ENCODE peak calls at places on chromosome 3, in four cellular contexts. One of them, this sample, is unnamed.
A peak's percentile ranks its signal among the peaks of the same experiment; 100 is the strongest.

GRCh38 chr3:124850633-124851032 is 36.5 kb downstream of the ITGB5 start:
- DNase-seq in K562: no peak
- DNase-seq in GM12878: no peak
- DNase-seq in HepG2: no peak
- DNase-seq in this sample: no peak

GRCh38 chr3:186502942-186503712 is 41.1 kb downstream of the CRYGS start:
- DNase-seq in K562: no peak
- DNase-seq in GM12878: no peak
- DNase-seq in HepG2: no peak
- DNase-seq in this sample: no peak

GRCh38 chr3:143736205-143736604 is 112.1 kb downstream of the SLC9A9 start:
- DNase-seq in HepG2: no peak
- DNase-seq in GM12878: no peak
- DNase-seq in K562: no peak
- DNase-seq in this sample: no peak

GRCh38 chr3:62184559-62184958 is 188.8 kb downstream of the FEZF2 start:
- DNase-seq in GM12878: no peak
- DNase-seq in HepG2: peak; percentile 61
- DNase-seq in K562: no peak
- DNase-seq in this sample: no peak

GRCh38 chr3:42819351-42819965 is 10.2 kb downstream of the ACKR2 start:
- DNase-seq in HepG2: peak; percentile 78
- DNase-seq in GM12878: no peak
- DNase-seq in K562: peak; percentile 54
- DNase-seq in this sample: no peak

GRCh38 chr3:23465569-23465968 is 262.4 kb downstream of the UBE2E2 start:
- DNase-seq in HepG2: no peak
- DNase-seq in K562: no peak
- DNase-seq in GM12878: no peak
- DNase-seq in this sample: no peak

GRCh38 chr3:13009132-13009945 is 63.9 kb downstream of the IQSEC1 start:
- DNase-seq in K562: peak; percentile 47
- DNase-seq in HepG2: no peak
- DNase-seq in GM12878: no peak
- DNase-seq in this sample: no peak

GRCh38 chr3:11435420-11435819 is 163.2 kb downstream of the ATG7 start:
- DNase-seq in HepG2: no peak
- DNase-seq in K562: no peak
- DNase-seq in GM12878: no peak
- DNase-seq in this sample: no peak

GRCh38 chr3:56303508-56303907 is 164.8 kb downstream of the ERC2 start:
- DNase-seq in K562: peak; percentile 34
- DNase-seq in GM12878: peak; percentile 35
- DNase-seq in HepG2: peak; percentile 32
- DNase-seq in this sample: peak; percentile 61

GRCh38 chr3:148466143-148466542 is 231.6 kb upstream of the AGTR1 start:
- DNase-seq in GM12878: no peak
- DNase-seq in K562: no peak
- DNase-seq in HepG2: no peak
- DNase-seq in this sample: peak; percentile 5

GRCh38 chr3:29705906-29706507 is 425.1 kb downstream of the RBMS3 start:
- DNase-seq in GM12878: no peak
- DNase-seq in K562: no peak
- DNase-seq in HepG2: no peak
- DNase-seq in this sample: no peak

GRCh38 chr3:151305081-151305777 is 11.4 kb downstream of the GPR87 start:
- DNase-seq in HepG2: peak; percentile 87
- DNase-seq in K562: no peak
- DNase-seq in GM12878: no peak
- DNase-seq in this sample: peak; percentile 63

GRCh38 chr3:121869731-121870130 is 24.5 kb upstream of the SLC15A2 start:
- DNase-seq in HepG2: no peak
- DNase-seq in K562: no peak
- DNase-seq in GM12878: no peak
- DNase-seq in this sample: no peak

GRCh38 chr3:10772230-10773161 is 43.5 kb upstream of the SLC6A11 start:
- DNase-seq in K562: peak; percentile 22
- DNase-seq in GM12878: no peak
- DNase-seq in HepG2: peak; percentile 52
- DNase-seq in this sample: peak; percentile 89

GRCh38 chr3:196377321-196377720 is 39.1 kb upstream of the TM4SF19 start:
- DNase-seq in K562: no peak
- DNase-seq in GM12878: no peak
- DNase-seq in HepG2: no peak
- DNase-seq in this sample: no peak

GRCh38 chr3:144364797-144365196 is 393.2 kb downstream of the DIPK2A start:
- DNase-seq in K562: no peak
- DNase-seq in GM12878: no peak
- DNase-seq in HepG2: no peak
- DNase-seq in this sample: no peak

GRCh38 chr3:135125171-135125801 is 330.2 kb downstream of the EPHB1 start:
- DNase-seq in K562: peak; percentile 5
- DNase-seq in HepG2: peak; percentile 2
- DNase-seq in GM12878: no peak
- DNase-seq in this sample: peak; percentile 48

GRCh38 chr3:106183762-106184391 is 315.1 kb upstream of the CBLB start:
- DNase-seq in HepG2: no peak
- DNase-seq in GM12878: peak; percentile 81
- DNase-seq in K562: no peak
- DNase-seq in this sample: no peak

GRCh38 chr3:36124118-36124796 is 256.0 kb upstream of the STAC start:
- DNase-seq in HepG2: peak; percentile 38
- DNase-seq in GM12878: no peak
- DNase-seq in K562: no peak
- DNase-seq in this sample: peak; percentile 41

GRCh38 chr3:168162172-168162571 is 66.4 kb upstream of the GOLIM4 start:
- DNase-seq in GM12878: no peak
- DNase-seq in K562: no peak
- DNase-seq in HepG2: no peak
- DNase-seq in this sample: no peak

GRCh38 chr3:42509111-42509510 is 6.7 kb downstream of the VIPR1 start:
- DNase-seq in GM12878: no peak
- DNase-seq in K562: no peak
- DNase-seq in HepG2: no peak
- DNase-seq in this sample: no peak

GRCh38 chr3:32780735-32781210 is 37.0 kb upstream of the TRIM71 start:
- DNase-seq in K562: peak; percentile 88
- DNase-seq in HepG2: peak; percentile 85
- DNase-seq in GM12878: no peak
- DNase-seq in this sample: peak; percentile 96

GRCh38 chr3:38627956-38628355 is 21.5 kb downstream of the SCN5A start:
- DNase-seq in HepG2: peak; percentile 20
- DNase-seq in K562: peak; percentile 64
- DNase-seq in GM12878: no peak
- DNase-seq in this sample: peak; percentile 89

GRCh38 chr3:125048282-125048681 is 7.5 kb downstream of the HEG1 start:
- DNase-seq in GM12878: no peak
- DNase-seq in K562: no peak
- DNase-seq in HepG2: no peak
- DNase-seq in this sample: no peak

GRCh38 chr3:127074900-127075360 is 92.0 kb downstream of the PLXNA1 start:
- DNase-seq in HepG2: no peak
- DNase-seq in K562: no peak
- DNase-seq in GM12878: peak; percentile 62
- DNase-seq in this sample: no peak

GRCh38 chr3:66431494-66431893 is 69.3 kb downstream of the LRIG1 start:
- DNase-seq in K562: no peak
- DNase-seq in GM12878: no peak
- DNase-seq in HepG2: no peak
- DNase-seq in this sample: no peak

GRCh38 chr3:3683261-3683660 is 116.0 kb upstream of the LRRN1 start:
- DNase-seq in HepG2: no peak
- DNase-seq in GM12878: no peak
- DNase-seq in K562: no peak
- DNase-seq in this sample: no peak

GRCh38 chr3:112605285-112605684 is 35.7 kb downstream of the CCDC80 start:
- DNase-seq in GM12878: no peak
- DNase-seq in HepG2: no peak
- DNase-seq in K562: no peak
- DNase-seq in this sample: no peak

GRCh38 chr3:73609655-73610054 is 15.1 kb downstream of the PDZRN3 start:
- DNase-seq in GM12878: no peak
- DNase-seq in HepG2: no peak
- DNase-seq in K562: no peak
- DNase-seq in this sample: no peak

GRCh38 chr3:16810013-16810412 is 74.7 kb upstream of the PLCL2 start:
- DNase-seq in GM12878: no peak
- DNase-seq in K562: no peak
- DNase-seq in HepG2: no peak
- DNase-seq in this sample: no peak

GRCh38 chr3:101091489-101091888 is 98.3 kb upstream of the ABI3BP start:
- DNase-seq in HepG2: peak; percentile 5
- DNase-seq in K562: peak; percentile 33
- DNase-seq in GM12878: no peak
- DNase-seq in this sample: no peak

GRCh38 chr3:16741890-16742289 is 136.7 kb upstream of the DAZL start:
- DNase-seq in GM12878: no peak
- DNase-seq in HepG2: no peak
- DNase-seq in K562: no peak
- DNase-seq in this sample: no peak

GRCh38 chr3:49006591-49007067 is 562 bp upstream of the WDR6 start:
- DNase-seq in GM12878: no peak
- DNase-seq in K562: no peak
- DNase-seq in HepG2: no peak
- DNase-seq in this sample: no peak

GRCh38 chr3:115071611-115072010 is 75.5 kb downstream of the ZBTB20 start:
- DNase-seq in HepG2: no peak
- DNase-seq in K562: no peak
- DNase-seq in GM12878: no peak
- DNase-seq in this sample: no peak

GRCh38 chr3:15794303-15794771 is 3.4 kb downstream of the ANKRD28 start:
- DNase-seq in GM12878: no peak
- DNase-seq in K562: peak; percentile 45
- DNase-seq in HepG2: no peak
- DNase-seq in this sample: no peak

GRCh38 chr3:29337565-29337964 is 56.7 kb downstream of the RBMS3 start:
- DNase-seq in HepG2: no peak
- DNase-seq in GM12878: no peak
- DNase-seq in K562: no peak
- DNase-seq in this sample: no peak

GRCh38 chr3:184800349-184800748 is 11.6 kb upstream of the VPS8 start:
- DNase-seq in GM12878: no peak
- DNase-seq in K562: no peak
- DNase-seq in HepG2: no peak
- DNase-seq in this sample: no peak
- H2AFZ ChIP-seq in GM12878: no peak overlapping the region
- H2AFZ ChIP-seq in K562: no peak overlapping the region
- H2AFZ ChIP-seq in HepG2: no peak overlapping the region
- H2AFZ ChIP-seq in this sample: no peak overlapping the region

DNA sequence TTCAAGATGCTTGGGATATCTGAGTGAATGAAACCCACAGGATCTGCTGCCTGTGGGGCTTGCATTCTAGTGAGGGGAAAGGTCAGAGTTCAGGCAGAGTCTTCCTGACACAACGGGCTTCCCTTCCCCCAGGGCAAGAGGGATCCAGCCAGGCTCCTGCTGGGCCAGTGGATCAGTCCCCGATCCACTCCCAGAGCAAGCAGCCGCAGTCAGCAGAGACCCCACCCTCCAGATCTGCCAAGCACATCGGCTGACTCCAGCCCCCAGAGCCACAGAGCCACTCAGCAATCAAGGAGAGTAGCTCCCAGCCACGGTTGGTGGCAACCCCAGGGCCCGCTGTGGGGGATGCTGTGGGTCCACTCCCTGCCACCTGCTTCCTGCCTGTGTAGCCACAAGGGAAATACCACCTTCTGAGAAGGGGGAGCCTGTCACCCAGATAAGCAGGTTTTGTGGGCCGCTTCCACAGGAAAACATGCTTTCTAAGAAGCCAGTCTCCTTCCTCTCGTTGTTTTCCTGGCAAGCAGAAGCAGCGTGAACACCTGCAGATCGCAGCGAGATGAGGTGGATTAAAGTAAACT is 44.9 kb downstream of the CPN2 start:
- DNase-seq in GM12878: peak; percentile 61
- DNase-seq in K562: peak; percentile 29
- DNase-seq in HepG2: no peak
- DNase-seq in this sample: no peak
- TF ChIP-seq CBX5 in GM12878: no peak
- TF ChIP-seq CBX5 in K562: no peak
- TF ChIP-seq CBX5 in HepG2: no peak
- TF ChIP-seq CBX5 in this sample: no peak

GRCh38 chr3:157767602-157768001 is 264.4 kb upstream of the VEPH1 start:
- DNase-seq in HepG2: no peak
- DNase-seq in GM12878: no peak
- DNase-seq in K562: no peak
- DNase-seq in this sample: no peak

GRCh38 chr3:157763644-157764043 is 260.4 kb upstream of the VEPH1 start:
- DNase-seq in K562: no peak
- DNase-seq in GM12878: no peak
- DNase-seq in HepG2: no peak
- DNase-seq in this sample: no peak

GRCh38 chr3:157769378-157769777 is 266.2 kb upstream of the VEPH1 start:
- DNase-seq in HepG2: no peak
- DNase-seq in K562: no peak
- DNase-seq in GM12878: no peak
- DNase-seq in this sample: no peak
- H2AFZ ChIP-seq in HepG2: no peak overlapping the region
- H2AFZ ChIP-seq in K562: peak overlapping the region; percentile 2
- H2AFZ ChIP-seq in GM12878: no peak overlapping the region
- H2AFZ ChIP-seq in this sample: peak overlapping the region; percentile 27

DNA sequence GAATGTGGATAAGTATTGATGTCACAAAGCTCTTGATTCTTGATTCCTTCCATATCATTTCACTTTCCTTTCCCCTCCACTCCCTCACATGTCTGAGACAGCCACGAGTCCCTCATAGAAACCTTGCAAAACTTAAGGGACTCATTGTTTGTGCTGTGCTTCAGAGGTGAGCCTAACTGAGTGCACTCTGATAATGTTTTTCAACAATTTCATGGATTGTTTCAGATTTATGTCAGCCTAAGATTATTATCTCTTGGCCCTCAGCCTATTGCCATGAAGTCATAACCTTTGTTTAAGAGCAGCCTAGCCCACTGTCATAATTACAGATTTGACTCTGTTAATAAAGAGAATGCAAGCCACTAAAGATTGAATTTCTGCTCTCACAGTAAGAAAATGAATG is 363.6 kb downstream of the MECOM start:
- DNase-seq in K562: no peak
- DNase-seq in HepG2: no peak
- DNase-seq in GM12878: no peak
- DNase-seq in this sample: no peak
- TF ChIP-seq CBX5 in K562: no peak
- TF ChIP-seq CBX5 in HepG2: no peak
- TF ChIP-seq CBX5 in GM12878: no peak
- TF ChIP-seq CBX5 in this sample: no peak

This sample was measured in H1.